ENCODE peak calls at places on chromosomes 4 and X, in seven cellular contexts. One of them, this sample, is unnamed.
A peak's percentile ranks its signal among the peaks of the same experiment; 100 is the strongest.

GRCh38 chr4:73001885-73002284 is 67.6 kb downstream of the COX18 start:
- DNase-seq in LHCN-M2: no peak
- DNase-seq in omental fat pad: no peak
- DNase-seq in adrenal gland: no peak
- DNase-seq in right lobe of liver: no peak
- DNase-seq in pancreas: no peak
- DNase-seq in activated CD8-positive, alpha-beta T cell treated with anti-CD3 and anti-CD28 coated beads, Interleukin-2, amount 10 ng/mL, durations not matched to agents 7 days and 5 days: no peak
- DNase-seq in this sample: no peak

GRCh38 chr4:105921301-105921700 is 26.0 kb downstream of the NPNT start:
- DNase-seq in LHCN-M2: no peak
- DNase-seq in activated CD8-positive, alpha-beta T cell treated with anti-CD3 and anti-CD28 coated beads, Interleukin-2, amount 10 ng/mL, durations not matched to agents 7 days and 5 days: no peak
- DNase-seq in right lobe of liver: no peak
- DNase-seq in adrenal gland: no peak
- DNase-seq in pancreas: no peak
- DNase-seq in omental fat pad: no peak
- DNase-seq in this sample: no peak

GRCh38 chr4:1043658-1044468 is 32.4 kb downstream of the FGFRL1 start:
- DNase-seq in right lobe of liver: peak; percentile 87
- DNase-seq in adrenal gland: peak; percentile 97
- DNase-seq in omental fat pad: peak; percentile 90
- DNase-seq in LHCN-M2: peak; percentile 99
- DNase-seq in activated CD8-positive, alpha-beta T cell treated with anti-CD3 and anti-CD28 coated beads, Interleukin-2, amount 10 ng/mL, durations not matched to agents 7 days and 5 days: no peak
- DNase-seq in pancreas: peak; percentile 73
- DNase-seq in this sample: peak; percentile 86

GRCh38 chrX:12825801-12826200 is 34.6 kb downstream of the PRPS2 start:
- DNase-seq in activated CD8-positive, alpha-beta T cell treated with anti-CD3 and anti-CD28 coated beads, Interleukin-2, amount 10 ng/mL, durations not matched to agents 7 days and 5 days: no peak
- DNase-seq in pancreas: no peak
- DNase-seq in adrenal gland: no peak
- DNase-seq in LHCN-M2: peak; percentile 0
- DNase-seq in right lobe of liver: no peak
- DNase-seq in omental fat pad: no peak
- DNase-seq in this sample: no peak

GRCh38 chrX:138711399-138712347 is at the start of gene FGF13:
- DNase-seq in pancreas: peak; percentile 14
- DNase-seq in activated CD8-positive, alpha-beta T cell treated with anti-CD3 and anti-CD28 coated beads, Interleukin-2, amount 10 ng/mL, durations not matched to agents 7 days and 5 days: no peak
- DNase-seq in right lobe of liver: peak; percentile 26
- DNase-seq in omental fat pad: no peak
- DNase-seq in adrenal gland: no peak
- DNase-seq in LHCN-M2: peak; percentile 4
- DNase-seq in this sample: peak; percentile 49

GRCh38 chr4:15457401-15458201 is 12.1 kb upstream of the CC2D2A start:
- DNase-seq in activated CD8-positive, alpha-beta T cell treated with anti-CD3 and anti-CD28 coated beads, Interleukin-2, amount 10 ng/mL, durations not matched to agents 7 days and 5 days: no peak
- DNase-seq in pancreas: no peak
- DNase-seq in right lobe of liver: no peak
- DNase-seq in adrenal gland: no peak
- DNase-seq in LHCN-M2: peak; percentile 41
- DNase-seq in omental fat pad: no peak
- DNase-seq in this sample: no peak

GRCh38 chrX:19344661-19345060 is 934 bp downstream of the PDHA1 start:
- DNase-seq in activated CD8-positive, alpha-beta T cell treated with anti-CD3 and anti-CD28 coated beads, Interleukin-2, amount 10 ng/mL, durations not matched to agents 7 days and 5 days: no peak
- DNase-seq in right lobe of liver: no peak
- DNase-seq in LHCN-M2: no peak
- DNase-seq in pancreas: no peak
- DNase-seq in omental fat pad: no peak
- DNase-seq in adrenal gland: no peak
- DNase-seq in this sample: no peak

GRCh38 chr4:39044947-39045734 is 12.9 kb upstream of the TMEM156 start:
- DNase-seq in activated CD8-positive, alpha-beta T cell treated with anti-CD3 and anti-CD28 coated beads, Interleukin-2, amount 10 ng/mL, durations not matched to agents 7 days and 5 days: peak; percentile 42
- DNase-seq in pancreas: no peak
- DNase-seq in LHCN-M2: no peak
- DNase-seq in omental fat pad: no peak
- DNase-seq in adrenal gland: peak; percentile 45
- DNase-seq in right lobe of liver: no peak
- DNase-seq in this sample: peak; percentile 75

GRCh38 chr4:84451546-84451945 is 47.5 kb downstream of the NKX6-1 start:
- DNase-seq in LHCN-M2: peak; percentile 9
- DNase-seq in right lobe of liver: no peak
- DNase-seq in pancreas: no peak
- DNase-seq in omental fat pad: no peak
- DNase-seq in activated CD8-positive, alpha-beta T cell treated with anti-CD3 and anti-CD28 coated beads, Interleukin-2, amount 10 ng/mL, durations not matched to agents 7 days and 5 days: no peak
- DNase-seq in adrenal gland: no peak
- DNase-seq in this sample: no peak

GRCh38 chr4:158578476-158578875 is 56.8 kb downstream of the RXFP1 start:
- DNase-seq in activated CD8-positive, alpha-beta T cell treated with anti-CD3 and anti-CD28 coated beads, Interleukin-2, amount 10 ng/mL, durations not matched to agents 7 days and 5 days: no peak
- DNase-seq in LHCN-M2: peak; percentile 34
- DNase-seq in adrenal gland: no peak
- DNase-seq in right lobe of liver: no peak
- DNase-seq in omental fat pad: no peak
- DNase-seq in pancreas: no peak
- DNase-seq in this sample: no peak

GRCh38 chrX:3161686-3162085 is 120.4 kb downstream of the ARSF start:
- DNase-seq in omental fat pad: no peak
- DNase-seq in right lobe of liver: no peak
- DNase-seq in activated CD8-positive, alpha-beta T cell treated with anti-CD3 and anti-CD28 coated beads, Interleukin-2, amount 10 ng/mL, durations not matched to agents 7 days and 5 days: no peak
- DNase-seq in pancreas: no peak
- DNase-seq in LHCN-M2: no peak
- DNase-seq in adrenal gland: no peak
- DNase-seq in this sample: no peak

GRCh38 chr4:152894673-152895072 is 41.5 kb upstream of the FHDC1 start:
- DNase-seq in right lobe of liver: no peak
- DNase-seq in pancreas: no peak
- DNase-seq in activated CD8-positive, alpha-beta T cell treated with anti-CD3 and anti-CD28 coated beads, Interleukin-2, amount 10 ng/mL, durations not matched to agents 7 days and 5 days: no peak
- DNase-seq in adrenal gland: no peak
- DNase-seq in omental fat pad: no peak
- DNase-seq in LHCN-M2: peak; percentile 61
- DNase-seq in this sample: no peak

GRCh38 chr4:138062929-138063328 is 179.2 kb downstream of the SLC7A11 start:
- DNase-seq in adrenal gland: no peak
- DNase-seq in omental fat pad: no peak
- DNase-seq in activated CD8-positive, alpha-beta T cell treated with anti-CD3 and anti-CD28 coated beads, Interleukin-2, amount 10 ng/mL, durations not matched to agents 7 days and 5 days: no peak
- DNase-seq in pancreas: no peak
- DNase-seq in right lobe of liver: no peak
- DNase-seq in LHCN-M2: peak; percentile 47
- DNase-seq in this sample: no peak

GRCh38 chr4:169226565-169226964 is 44.2 kb downstream of the SH3RF1 start:
- DNase-seq in LHCN-M2: no peak
- DNase-seq in pancreas: no peak
- DNase-seq in omental fat pad: no peak
- DNase-seq in right lobe of liver: no peak
- DNase-seq in adrenal gland: no peak
- DNase-seq in activated CD8-positive, alpha-beta T cell treated with anti-CD3 and anti-CD28 coated beads, Interleukin-2, amount 10 ng/mL, durations not matched to agents 7 days and 5 days: no peak
- DNase-seq in this sample: no peak

GRCh38 chrX:133645251-133645650 is 230.0 kb upstream of the GPC4 start:
- DNase-seq in omental fat pad: no peak
- DNase-seq in pancreas: no peak
- DNase-seq in activated CD8-positive, alpha-beta T cell treated with anti-CD3 and anti-CD28 coated beads, Interleukin-2, amount 10 ng/mL, durations not matched to agents 7 days and 5 days: no peak
- DNase-seq in right lobe of liver: no peak
- DNase-seq in adrenal gland: no peak
- DNase-seq in LHCN-M2: no peak
- DNase-seq in this sample: no peak